ENCODE peak calls at places on chromosomes 6 and 20, in nine cellular contexts. N is EL; Q is SJSA1; M is activated CD4-positive, CD25-positive, alpha-beta regulatory T cell; E is dermis blood vessel endothelial cell; R is HEK293T; O is iris pigment epithelial cell; G is NCI-H510A treated with DMSO at 0.1 percent for 48 hours; X is non-pigmented ciliary epithelial cell. P is an unnamed sample.

GRCh38 chr20:19403549-19403948 is 191.1 kb downstream of the SLC24A3 start:
- DNase-seq in E (no peak), G (no peak), R (no peak), O (no peak), Q (no peak), X (no peak), N (no peak), M (no peak), P (no peak)

GRCh38 chr6:159981591-159982245 is 12.8 kb downstream of the IGF2R start:
- DNase-seq in O (peak; percentile 78), E (peak; percentile 97), G (no peak), R (no peak), M (no peak), X (no peak), N (peak; percentile 73), Q (peak; percentile 83), P (peak; percentile 42)

GRCh38 chr20:35327074-35327976 is 35.1 kb upstream of the FAM83C start:
- DNase-seq in X (no peak), N (peak; percentile 81), R (no peak), O (peak; percentile 71), E (peak; percentile 87), Q (no peak), M (no peak), G (no peak), P (no peak)

GRCh38 chr6:47353822-47354221 is 44.1 kb upstream of the TNFRSF21 start:
- DNase-seq in M (no peak), E (no peak), R (no peak), X (no peak), Q (no peak), N (no peak), O (peak; percentile 43), G (no peak), P (no peak)

GRCh38 chr6:28816909-28817807 is 106.6 kb downstream of the TRIM27 start:
- DNase-seq in X (peak; percentile 63), R (peak; percentile 58), G (no peak), Q (peak; percentile 56), O (peak; percentile 88), N (peak; percentile 90), M (no peak), E (peak; percentile 56), P (no peak)

GRCh38 chr6:146389740-146390139 is 153.9 kb upstream of the RAB32 start:
- DNase-seq in R (no peak), X (no peak), M (no peak), Q (no peak), O (no peak), E (no peak), N (no peak), G (no peak), P (no peak)

GRCh38 chr20:36435799-36436541 is 105.3 kb upstream of the MYL9 start:
- DNase-seq in E (peak; percentile 69), X (no peak), M (peak; percentile 79), Q (peak; percentile 36), R (peak; percentile 62), G (no peak), N (peak; percentile 56), O (peak; percentile 61), P (peak; percentile 81)

GRCh38 chr6:139784222-139784769 is 409.8 kb upstream of the CITED2 start:
- DNase-seq in M (no peak), O (no peak), Q (no peak), G (no peak), E (no peak), N (no peak), R (no peak), X (no peak), P (no peak)

GRCh38 chr6:170584954-170585498 is 589 bp upstream of the PDCD2 start:
- DNase-seq in O (no peak), X (no peak), E (no peak), R (no peak), Q (no peak), G (peak; percentile 37), N (no peak), M (no peak), P (no peak)

GRCh38 chr20:3162080-3162611 is 2.5 kb upstream of the FASTKD5 start:
- DNase-seq in E (no peak), N (no peak), G (peak; percentile 94), R (no peak), X (no peak), O (no peak), Q (no peak), M (no peak), P (no peak)

GRCh38 chr6:134819236-134819635 is 130.7 kb downstream of the ALDH8A1 start:
- DNase-seq in Q (no peak), N (no peak), E (no peak), R (no peak), M (no peak), G (no peak), X (no peak), O (no peak), P (no peak)

GRCh38 chr6:35154262-35154661 is 13.1 kb upstream of the TCP11 start:
- DNase-seq in Q (no peak), E (no peak), R (no peak), G (no peak), O (no peak), X (no peak), M (no peak), N (peak; percentile 69), P (no peak)

GRCh38 chr6:83308833-83309232 is 115.7 kb downstream of the RWDD2A start:
- DNase-seq in X (no peak), G (no peak), Q (no peak), N (no peak), R (no peak), M (no peak), E (no peak), O (no peak), P (no peak)

GRCh38 chr6:118594877-118595276 is 46.8 kb downstream of the PLN start:
- DNase-seq in E (no peak), X (no peak), O (no peak), M (no peak), G (no peak), N (no peak), R (no peak), Q (no peak), P (no peak)

GRCh38 chr6:142275146-142276006 is 26.4 kb upstream of the ADGRG6 start:
- DNase-seq in G (no peak), M (no peak), X (no peak), Q (no peak), N (peak; percentile 41), E (peak; percentile 18), O (peak; percentile 31), R (no peak), P (no peak)

GRCh38 chr6:6798430-6798829 is 209.9 kb downstream of the LY86 start:
- DNase-seq in M (no peak), O (no peak), Q (no peak), G (no peak), R (no peak), N (no peak), X (no peak), E (no peak), P (peak; percentile 22)

P was measured in activated T-helper 1 cell treated with anti-CD3 and anti-CD28 coated beads, Interleukin-12 subunit alpha, Interleukin-12 subunit beta, Interleukin-2, Interleukin-4 antibody, amounts not matched to agents 30 ng/mL and 10 ng/mL and 1 ng/mL, durations not matched to agents 14 hours and 24 hours and 36 hours.